ENCODE peak calls at places on chromosomes 16 and 17, in five cellular contexts. One of them, this sample, is unnamed. For H3K27me3, the result is how much of the 10 kb centered on the place peaks cover.

GRCh38 chr16:20675488-20676267 is 21.8 kb downstream of the ACSM1 start:
- DNase-seq in ovary: peak
- DNase-seq in fibroblast of lung: no peak
- DNase-seq in body of pancreas: peak
- DNase-seq in thoracic aorta: no peak
- DNase-seq in this sample: no peak

GRCh38 chr16:72195609-72196008 is 23.7 kb upstream of the PMFBP1 start:
- DNase-seq in ovary: no peak
- DNase-seq in fibroblast of lung: no peak
- DNase-seq in body of pancreas: no peak
- DNase-seq in thoracic aorta: no peak
- DNase-seq in this sample: no peak

GRCh38 chr17:65261152-65261551 is 124.0 kb downstream of the RGS9 start:
- DNase-seq in ovary: no peak
- DNase-seq in fibroblast of lung: no peak
- DNase-seq in body of pancreas: no peak
- DNase-seq in thoracic aorta: no peak
- DNase-seq in this sample: no peak

GRCh38 chr17:83201206-83202001 is 122.0 kb downstream of the METRNL start:
- DNase-seq in ovary: peak
- DNase-seq in fibroblast of lung: no peak
- DNase-seq in body of pancreas: no peak
- DNase-seq in thoracic aorta: no peak
- DNase-seq in this sample: no peak

GRCh38 chr16:72228014-72228413 is 56.1 kb upstream of the PMFBP1 start:
- DNase-seq in ovary: no peak
- DNase-seq in fibroblast of lung: no peak
- DNase-seq in body of pancreas: no peak
- DNase-seq in thoracic aorta: no peak
- DNase-seq in this sample: no peak

GRCh38 chr17:83081561-83082201 is 2.3 kb downstream of the METRNL start:
- DNase-seq in ovary: no peak
- DNase-seq in fibroblast of lung: no peak
- DNase-seq in body of pancreas: peak
- DNase-seq in thoracic aorta: no peak
- DNase-seq in this sample: no peak

GRCh38 chr17:22518185-22518584 is 825.9 kb downstream of the KCNJ18 start:
- DNase-seq in ovary: no peak
- DNase-seq in fibroblast of lung: no peak
- DNase-seq in body of pancreas: no peak
- DNase-seq in thoracic aorta: no peak
- DNase-seq in this sample: no peak

GRCh38 chr16:67264277-67264676 is 15.1 kb upstream of the PLEKHG4 start:
- DNase-seq in ovary: no peak
- DNase-seq in fibroblast of lung: no peak
- DNase-seq in body of pancreas: no peak
- DNase-seq in thoracic aorta: no peak
- DNase-seq in this sample: no peak

GRCh38 chr17:63316100-63316499 is 130.0 kb downstream of the CYB561 start:
- DNase-seq in ovary: no peak
- DNase-seq in fibroblast of lung: no peak
- DNase-seq in body of pancreas: no peak
- DNase-seq in thoracic aorta: no peak
- DNase-seq in this sample: no peak

GRCh38 chr17:76248013-76248782 is 7.9 kb upstream of the RNF157 start:
- DNase-seq in ovary: no peak
- DNase-seq in fibroblast of lung: no peak
- DNase-seq in body of pancreas: no peak
- DNase-seq in thoracic aorta: no peak
- DNase-seq in this sample: no peak

GRCh38 chr16:66397736-66398433 is 29.2 kb upstream of the BEAN1 start:
- DNase-seq in ovary: no peak
- DNase-seq in fibroblast of lung: no peak
- DNase-seq in body of pancreas: no peak
- DNase-seq in thoracic aorta: no peak
- DNase-seq in this sample: no peak

GRCh38 chr16:89145406-89146161 is 26.0 kb upstream of the CDH15 start:
- DNase-seq in ovary: peak
- DNase-seq in fibroblast of lung: no peak
- DNase-seq in body of pancreas: no peak
- DNase-seq in thoracic aorta: no peak
- DNase-seq in this sample: no peak

GRCh38 chr16:25988089-25988488 is 296.3 kb downstream of the HS3ST4 start:
- DNase-seq in ovary: no peak
- DNase-seq in fibroblast of lung: no peak
- DNase-seq in body of pancreas: no peak
- DNase-seq in thoracic aorta: no peak
- DNase-seq in this sample: no peak

GRCh38 chr17:57666198-57666870 is 78.8 kb downstream of the CCDC182 start:
- DNase-seq in ovary: no peak
- DNase-seq in fibroblast of lung: no peak
- DNase-seq in body of pancreas: no peak
- DNase-seq in thoracic aorta: no peak
- DNase-seq in this sample: no peak
- H3K27ac ChIP-seq in ovary: peak
- H3K27ac ChIP-seq in fibroblast of lung: no peak
- H3K27ac ChIP-seq in body of pancreas: no peak
- H3K27ac ChIP-seq in thoracic aorta: no peak
- H3K27ac ChIP-seq in this sample: no peak

GRCh38 chr16:86443508-86444130 is 66.7 kb upstream of the FOXF1 start:
- DNase-seq in ovary: no peak
- DNase-seq in fibroblast of lung: no peak
- DNase-seq in body of pancreas: no peak
- DNase-seq in thoracic aorta: no peak
- DNase-seq in this sample: no peak

GRCh38 chr16:86447228-86447627 is 63.1 kb upstream of the FOXF1 start:
- DNase-seq in ovary: no peak
- DNase-seq in fibroblast of lung: no peak
- DNase-seq in body of pancreas: no peak
- DNase-seq in thoracic aorta: no peak
- DNase-seq in this sample: no peak

GRCh38 chr16:86442703-86443102 is 67.6 kb upstream of the FOXF1 start:
- DNase-seq in ovary: no peak
- DNase-seq in fibroblast of lung: no peak
- DNase-seq in body of pancreas: no peak
- DNase-seq in thoracic aorta: no peak
- DNase-seq in this sample: no peak

GRCh38 chr16:86446279-86446678 is 64.0 kb upstream of the FOXF1 start:
- DNase-seq in ovary: no peak
- DNase-seq in fibroblast of lung: no peak
- DNase-seq in body of pancreas: no peak
- DNase-seq in thoracic aorta: no peak
- DNase-seq in this sample: no peak

DNA sequence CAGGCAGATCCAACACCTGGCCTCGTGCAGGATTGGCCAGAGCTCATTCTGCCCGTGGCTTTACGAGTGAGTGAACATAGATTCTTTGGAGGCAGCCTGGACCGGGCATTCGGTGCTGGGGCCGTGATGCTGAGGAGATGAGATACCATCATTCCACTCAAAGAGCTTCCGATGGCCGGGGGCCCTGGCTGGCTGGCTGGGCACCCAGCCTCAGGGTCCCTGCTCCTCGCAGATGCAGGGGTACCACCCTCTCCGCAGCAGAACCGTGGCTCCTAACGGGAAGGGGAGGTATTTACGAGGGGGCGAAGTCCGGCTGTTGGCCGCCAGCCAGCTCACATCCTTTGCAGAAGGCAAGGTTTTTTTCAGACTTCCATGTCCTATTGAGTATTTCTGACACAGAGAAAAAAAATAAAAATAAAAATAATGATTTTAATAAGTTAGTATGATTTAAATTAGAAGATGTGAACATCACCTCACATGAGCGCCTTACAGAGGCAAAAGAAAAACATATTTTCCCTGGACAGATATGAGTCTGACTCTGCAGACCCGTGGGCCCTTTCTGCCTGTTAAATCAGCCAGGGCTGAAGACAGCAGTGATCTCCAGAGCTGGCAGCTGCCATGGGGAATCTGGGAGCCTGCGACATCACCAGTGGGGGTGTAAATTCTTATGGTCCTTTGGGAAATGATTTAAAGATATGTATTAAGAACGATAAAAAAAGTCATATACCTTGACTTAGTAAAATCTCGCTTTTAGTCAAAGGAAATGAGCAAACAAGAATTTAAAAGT is 65.9 kb upstream of the FOXF1 start:
- DNase-seq in ovary: no peak
- DNase-seq in fibroblast of lung: peak
- DNase-seq in body of pancreas: no peak
- DNase-seq in thoracic aorta: no peak
- DNase-seq in this sample: no peak
- H3K27me3 ChIP-seq in ovary: under half
- H3K27me3 ChIP-seq in fibroblast of lung: under half
- H3K27me3 ChIP-seq in body of pancreas: under half
- H3K27me3 ChIP-seq in thoracic aorta: under half
- H3K27me3 ChIP-seq in this sample: under half

GRCh38 chr16:69938981-69939820 is 11.9 kb upstream of the CLEC18A start:
- DNase-seq in ovary: peak
- DNase-seq in fibroblast of lung: no peak
- DNase-seq in body of pancreas: no peak
- DNase-seq in thoracic aorta: no peak
- DNase-seq in this sample: no peak
- H3K27ac ChIP-seq in ovary: no peak
- H3K27ac ChIP-seq in fibroblast of lung: no peak
- H3K27ac ChIP-seq in body of pancreas: no peak
- H3K27ac ChIP-seq in thoracic aorta: peak
- H3K27ac ChIP-seq in this sample: no peak

DNA sequence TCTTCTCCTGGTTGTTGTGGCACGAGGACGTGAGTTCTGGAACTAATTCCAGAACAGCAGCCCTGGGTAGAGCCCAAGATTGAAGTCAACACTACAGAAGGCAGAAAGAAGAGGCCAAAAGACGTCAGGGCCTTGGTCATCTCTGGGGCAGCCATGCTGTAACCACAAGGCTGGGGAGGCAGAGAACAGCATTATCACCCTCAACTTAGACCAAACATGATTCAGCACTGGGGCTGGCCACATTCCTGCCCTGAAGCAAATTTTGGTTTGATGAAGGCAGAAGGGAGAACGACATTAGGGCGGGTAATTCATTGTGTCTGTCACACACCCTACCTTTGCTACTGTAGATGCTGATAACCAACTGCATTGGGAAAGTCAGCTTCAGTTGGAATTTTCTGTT is 9.7 kb upstream of the ALOX15B start:
- DNase-seq in ovary: no peak
- DNase-seq in fibroblast of lung: peak
- DNase-seq in body of pancreas: no peak
- DNase-seq in thoracic aorta: no peak
- DNase-seq in this sample: no peak
- H3K27me3 ChIP-seq in ovary: under half
- H3K27me3 ChIP-seq in fibroblast of lung: under half
- H3K27me3 ChIP-seq in body of pancreas: under half
- H3K27me3 ChIP-seq in thoracic aorta: under half
- H3K27me3 ChIP-seq in this sample: under half

This sample was measured in AG04450.